ENCODE peak calls at places on chromosomes 3 and 15, in four cellular contexts. J, U, G and N are unnamed samples.

GRCh38 chr3:196660381-196661166 is 21.1 kb downstream of the NRROS start:
- DNase-seq in J (no peak), U (no peak), G (no peak), N (no peak)

GRCh38 chr3:195774917-195775316 is 36.8 kb downstream of the MUC4 start:
- DNase-seq in G (no peak), U (peak; percentile 87), J (peak; percentile 16), N (peak; percentile 67)

GRCh38 chr3:35849496-35849895 is 210.2 kb downstream of the ARPP21 start:
- DNase-seq in G (no peak), J (no peak), U (no peak), N (no peak)

GRCh38 chr15:50256188-50257041 is 9.1 kb downstream of the HDC start:
- DNase-seq in J (no peak), G (no peak), U (peak; percentile 16), N (peak; percentile 37)

GRCh38 chr15:98861188-98861587 is 146.4 kb downstream of the PGPEP1L start:
- DNase-seq in G (no peak), J (no peak), U (no peak), N (no peak)

GRCh38 chr15:45402955-45403892 is 24.9 kb upstream of the GATM start:
- DNase-seq in J (no peak), U (peak; percentile 56), G (no peak), N (peak; percentile 31)

GRCh38 chr15:76340198-76340801 is 3.7 kb downstream of the ISL2 start:
- DNase-seq in J (no peak), U (peak; percentile 68), G (no peak), N (no peak)

GRCh38 chr3:49411968-49412631 is at the start of the genes RHOA and TCTA:
- DNase-seq in G (peak; percentile 99), U (peak; percentile 95), J (peak; percentile 99), N (peak; percentile 97)

GRCh38 chr15:31265090-31265870 is 61.4 kb upstream of the KLF13 start:
- DNase-seq in G (no peak), U (peak; percentile 44), J (peak; percentile 79), N (no peak)

GRCh38 chr15:39400821-39401550 is 179.9 kb upstream of the THBS1 start:
- DNase-seq in J (no peak), U (no peak), G (no peak), N (no peak)

GRCh38 chr15:101807345-101807945 is 4.1 kb downstream of the OR4F6 start:
- DNase-seq in G (no peak), U (no peak), J (no peak), N (no peak)

GRCh38 chr3:23877324-23877980 is 39.3 kb downstream of the NKIRAS1 start:
- DNase-seq in U (no peak), J (peak; percentile 25), G (no peak), N (no peak)

GRCh38 chr3:11276901-11277300 is 4.7 kb downstream of the ATG7 start:
- DNase-seq in J (no peak), U (no peak), G (no peak), N (no peak)

GRCh38 chr3:148648685-148649352 is 48.9 kb upstream of the AGTR1 start:
- DNase-seq in J (no peak), G (no peak), U (no peak), N (no peak)

GRCh38 chr3:57952208-57952631 is 56.0 kb upstream of the FLNB start:
- DNase-seq in U (no peak), G (no peak), J (peak; percentile 49), N (peak; percentile 21)

GRCh38 chr15:22810735-22811338 is 24.4 kb downstream of the NIPA1 start:
- DNase-seq in U (no peak), J (no peak), G (no peak), N (no peak)

DNA sequence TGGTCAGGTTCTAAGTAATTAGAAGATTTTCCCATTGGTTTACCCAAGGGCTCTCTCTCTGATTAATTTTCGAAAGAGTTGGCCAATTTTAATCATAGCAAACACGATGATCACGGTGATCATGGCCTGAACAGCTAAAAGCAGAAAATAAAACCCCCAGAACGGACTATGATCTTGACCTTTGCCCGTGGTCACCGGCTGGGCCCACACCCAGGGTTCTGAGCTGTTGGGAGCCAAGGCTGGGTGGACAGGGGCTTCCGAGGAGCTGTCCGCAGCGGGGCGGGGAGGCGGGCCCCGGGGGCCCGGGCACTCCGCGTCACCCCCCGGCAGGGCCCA is 2.5 kb downstream of the GP5 start:
- DNase-seq in U (no peak), J (peak; percentile 12), G (no peak), N (no peak)
- TF ChIP-seq EZH2 in U (no peak), J (no peak), G (no peak), N (no peak)

GRCh38 chr15:65867244-65867643 is 2.0 kb upstream of the RAB11A start:
- DNase-seq in G (no peak), J (no peak), U (no peak), N (no peak)

GRCh38 chr15:65868546-65869126 is 655 bp upstream of the RAB11A start:
- DNase-seq in U (no peak), G (no peak), J (no peak), N (no peak)

GRCh38 chr15:65870889-65871533 is 1.7 kb downstream of the RAB11A start:
- DNase-seq in U (no peak), G (no peak), J (peak; percentile 40), N (peak; percentile 32)

GRCh38 chr15:65869954-65870871 is 922 bp downstream of the RAB11A start:
- DNase-seq in J (peak; percentile 50), G (no peak), U (no peak), N (peak; percentile 29)

DNA sequence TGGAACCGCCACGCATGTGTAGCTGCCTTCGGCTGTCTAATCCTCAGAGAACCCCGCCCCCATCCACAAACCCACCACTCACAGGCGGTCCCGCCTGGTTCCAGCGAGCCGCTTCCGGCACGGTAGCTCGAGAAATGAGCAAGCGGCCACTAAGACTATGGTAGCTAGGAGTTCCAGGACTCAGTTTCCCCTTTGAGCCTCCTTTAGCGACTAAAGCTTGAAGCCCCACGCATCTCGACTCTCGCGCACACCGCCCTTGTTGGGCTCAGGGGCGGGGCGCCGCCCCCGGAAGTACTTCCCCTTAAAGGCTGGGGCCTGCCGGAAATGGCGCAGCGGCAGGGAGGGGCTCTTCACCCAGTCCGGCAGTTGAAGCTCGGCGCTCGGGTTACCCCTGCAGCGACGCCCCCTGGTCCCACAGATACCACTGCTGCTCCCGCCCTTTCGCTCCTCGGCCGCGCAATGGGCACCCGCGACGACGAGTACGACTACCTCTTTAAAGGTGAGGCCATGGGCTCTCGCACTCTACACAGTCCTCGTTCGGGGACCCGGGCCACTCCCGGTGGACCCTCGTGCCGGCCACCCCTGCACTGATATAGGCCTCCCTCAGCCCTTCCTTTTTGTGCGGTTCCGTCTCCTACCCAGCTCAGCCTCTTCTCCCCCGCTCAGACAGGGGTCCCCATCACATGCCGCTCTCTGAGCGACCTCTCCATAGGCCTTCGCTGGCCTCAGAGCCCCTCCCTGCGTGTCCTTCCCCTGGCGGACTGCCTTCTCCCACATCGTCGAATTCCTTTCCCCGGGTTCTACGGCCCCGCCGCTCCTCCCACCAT is at the start of gene RAB11A:
- DNase-seq in G (peak; percentile 85), U (peak; percentile 97), J (peak; percentile 93), N (peak; percentile 94)
- TF ChIP-seq EP300 in G (no peak), U (no peak), J (peak; percentile 17), N (peak; percentile 18)

DNA sequence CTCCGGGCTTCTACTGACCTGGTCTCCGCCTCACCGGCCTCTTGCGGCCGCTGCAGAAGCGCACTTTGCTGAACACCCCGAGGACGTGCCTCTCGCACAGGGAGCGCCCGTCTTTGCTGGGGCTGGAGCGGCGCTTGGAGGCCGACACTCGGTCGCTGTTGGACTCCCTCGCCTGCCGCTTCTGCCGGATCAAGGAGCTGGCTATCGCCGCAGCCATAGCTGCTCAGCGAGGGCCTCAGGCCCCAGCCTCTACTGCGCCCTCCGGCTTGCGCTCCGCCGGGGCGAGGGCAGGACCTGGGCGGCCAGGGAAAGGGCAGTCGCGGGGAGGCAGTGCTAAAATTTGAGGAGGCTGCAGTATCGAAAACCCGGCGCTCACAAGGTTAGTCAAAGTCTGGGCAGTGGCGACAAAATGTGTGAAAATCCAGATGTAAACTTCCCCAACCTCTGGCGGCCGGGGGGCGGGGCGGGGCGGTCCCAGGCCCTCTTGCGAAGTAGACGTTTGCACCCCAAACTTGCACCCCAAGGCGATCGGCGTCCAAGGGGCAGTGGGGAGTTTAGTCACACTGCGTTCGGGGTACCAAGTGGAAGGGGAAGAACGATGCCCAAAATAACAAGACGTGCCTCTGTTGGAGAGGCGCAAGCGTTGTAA is 319.2 kb downstream of the FGF12 start:
- DNase-seq in J (no peak), U (peak; percentile 67), G (no peak), N (no peak)
- TF ChIP-seq EZH2 in J (no peak), U (peak; percentile 69), G (no peak), N (no peak)

GRCh38 chr15:67105065-67105951 is 39.9 kb downstream of the SMAD3 start:
- DNase-seq in U (no peak), G (no peak), J (peak; percentile 93), N (no peak)

GRCh38 chr15:67105991-67106763 is 40.8 kb downstream of the SMAD3 start:
- DNase-seq in G (no peak), U (no peak), J (no peak), N (no peak)

GRCh38 chr15:67108122-67108871 is 42.9 kb downstream of the SMAD3 start:
- DNase-seq in U (no peak), G (no peak), J (peak; percentile 33), N (no peak)

GRCh38 chr15:67106764-67107013 is 41.3 kb downstream of the SMAD3 start:
- DNase-seq in J (no peak), U (no peak), G (no peak), N (no peak)

DNA sequence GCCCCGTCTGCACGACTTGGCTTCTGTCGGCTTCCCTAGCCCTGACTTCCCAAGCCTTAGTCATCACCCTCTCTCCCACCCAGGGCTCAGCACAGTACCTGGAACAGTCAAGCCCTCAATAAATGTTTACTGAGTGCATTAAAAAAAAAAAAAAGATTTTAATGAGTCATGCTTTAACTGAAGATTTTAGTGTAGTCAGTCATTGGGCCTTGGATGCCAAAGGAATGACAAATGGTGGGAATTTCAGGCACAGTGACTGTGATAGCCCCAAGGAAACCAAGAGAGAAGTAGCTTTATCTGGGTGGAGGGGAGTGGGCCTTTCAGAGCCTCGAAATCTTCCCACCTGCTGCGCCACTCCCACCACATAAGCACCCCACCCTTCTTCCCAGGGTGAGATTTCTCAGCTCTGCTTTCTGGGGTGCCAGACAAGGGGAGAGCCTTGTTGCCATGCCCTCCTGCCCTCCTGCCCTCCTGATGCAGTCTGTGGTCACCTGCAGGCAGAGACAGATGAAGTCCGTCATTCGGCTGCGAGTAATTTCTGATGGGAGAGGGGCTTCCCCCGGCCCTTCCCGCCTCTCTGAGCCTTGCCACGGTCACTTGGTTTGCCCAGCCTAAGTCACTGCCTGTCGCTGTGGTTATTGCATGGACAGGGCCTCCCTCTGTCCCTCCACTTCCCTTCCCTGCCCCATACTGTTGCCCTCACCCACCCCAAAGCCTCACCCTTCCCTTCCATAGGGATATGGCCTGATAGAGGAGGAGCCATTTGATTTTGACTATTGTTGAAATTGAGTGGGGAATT is 41.8 kb downstream of the SMAD3 start:
- DNase-seq in G (no peak), U (no peak), J (peak; percentile 65), N (peak; percentile 58)
- TF ChIP-seq EP300 in G (no peak), U (no peak), J (no peak), N (peak; percentile 61)

GRCh38 chr3:172039352-172040077 is at the start of gene FNDC3B:
- DNase-seq in U (peak; percentile 98), J (peak; percentile 89), G (peak; percentile 59), N (peak; percentile 78)
- TF ChIP-seq EZH2 in U (no peak), J (no peak), G (no peak), N (no peak)